ENCODE peak calls at places on chromosomes 16 and 17, in six cellular contexts. E is PC-3; O is CD4-positive, CD25-positive, alpha-beta regulatory T cell; K is GM23338; P is GM12864; Q is CD8-positive, alpha-beta memory T cell. D is an unnamed sample.

GRCh38 chr16:27847030-27847550 is 216.4 kb downstream of the GSG1L start:
- DNase-seq in E (peak), O (no peak), K (no peak), P (no peak), Q (no peak), D (peak)

GRCh38 chr17:19024101-19025078 is 19.8 kb upstream of the FAM83G start:
- DNase-seq in E (peak), O (peak), K (no peak), P (no peak), Q (peak), D (no peak)

GRCh38 chr17:7130626-7131467 is 16.2 kb upstream of the ASGR2 start:
- DNase-seq in E (no peak), O (no peak), K (no peak), P (no peak), Q (no peak), D (no peak)

GRCh38 chr17:5793899-5794298 is 209.6 kb upstream of the NLRP1 start:
- DNase-seq in E (peak), O (no peak), K (peak), P (no peak), Q (no peak), D (peak)

GRCh38 chr16:78985736-78986605 is 614.6 kb downstream of the MAF start:
- DNase-seq in E (no peak), O (no peak), K (no peak), P (no peak), Q (no peak), D (no peak)

GRCh38 chr16:82699711-82700495 is 73.1 kb downstream of the CDH13 start:
- DNase-seq in E (peak), O (no peak), K (no peak), P (no peak), Q (no peak), D (peak)

GRCh38 chr16:29978564-29979270 is 5.0 kb downstream of the TAOK2 start:
- DNase-seq in E (no peak), O (no peak), K (no peak), P (no peak), Q (no peak), D (no peak)

GRCh38 chr17:60333628-60334031 is 58.3 kb downstream of the USP32 start:
- DNase-seq in E (no peak), O (no peak), K (no peak), P (no peak), Q (no peak), D (no peak)

GRCh38 chr16:81522141-81522701 is 77.6 kb downstream of the CMIP start:
- DNase-seq in E (peak), O (peak), K (peak), P (no peak), Q (peak), D (no peak)

GRCh38 chr16:4653981-4654380 is 29.4 kb downstream of the MGRN1 start:
- DNase-seq in E (no peak), O (no peak), K (no peak), P (no peak), Q (no peak), D (no peak)

GRCh38 chr17:57550671-57551315 is 194.3 kb downstream of the CCDC182 start:
- DNase-seq in E (no peak), O (no peak), K (no peak), P (no peak), Q (no peak), D (no peak)

GRCh38 chr17:57548421-57549385 is 196.4 kb downstream of the CCDC182 start:
- DNase-seq in E (no peak), O (no peak), K (no peak), P (no peak), Q (no peak), D (peak)

GRCh38 chr17:57551321-57552079 is 193.6 kb downstream of the CCDC182 start:
- DNase-seq in E (no peak), O (peak), K (no peak), P (peak), Q (no peak), D (no peak)

GRCh38 chr17:57549996-57550395 is 195.1 kb downstream of the CCDC182 start:
- DNase-seq in E (no peak), O (no peak), K (no peak), P (no peak), Q (no peak), D (no peak)

DNA sequence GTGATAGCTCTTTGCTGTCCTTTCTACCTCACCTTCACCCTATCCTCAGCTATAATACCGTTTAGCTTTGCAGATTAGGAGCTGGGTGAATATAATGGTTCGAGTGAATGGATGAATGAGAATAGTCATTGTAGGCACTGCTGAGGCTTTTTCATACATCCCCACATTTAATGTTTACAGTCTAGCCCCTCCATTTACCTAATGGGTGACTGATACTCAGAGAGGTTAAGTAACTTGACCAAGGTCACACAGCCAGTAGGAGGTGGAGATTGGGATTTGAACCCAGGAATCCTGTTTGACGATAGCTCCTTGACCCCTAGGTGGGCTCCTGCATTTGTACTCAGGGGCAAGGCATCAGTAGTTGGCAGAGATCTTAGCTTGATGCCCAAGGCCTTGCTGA is 195.6 kb downstream of the CCDC182 start:
- DNase-seq in E (no peak), O (no peak), K (no peak), P (no peak), Q (no peak), D (no peak)
- H3K4me3 ChIP-seq in E (no peak), O (no peak), K (no peak), P (no peak), Q (no peak), D (no peak)

GRCh38 chr17:48722924-48723554 is at the start of gene PRAC2:
- DNase-seq in E (peak), O (no peak), K (peak), P (no peak), Q (no peak), D (no peak)

GRCh38 chr17:48723555-48724239 is 712 bp downstream of the PRAC2 start:
- DNase-seq in E (peak), O (no peak), K (peak), P (no peak), Q (no peak), D (no peak)

GRCh38 chr17:48720263-48721008 is 1.9 kb downstream of the PRAC1 start:
- DNase-seq in E (peak), O (no peak), K (no peak), P (no peak), Q (no peak), D (no peak)

GRCh38 chr17:48721009-48721402 is 1.3 kb downstream of the PRAC1 start:
- DNase-seq in E (peak), O (no peak), K (no peak), P (no peak), Q (no peak), D (no peak)

GRCh38 chr17:48722201-48722907 is at the start of gene PRAC1:
- DNase-seq in E (peak), O (no peak), K (peak), P (no peak), Q (no peak), D (no peak)
- H3K4me3 ChIP-seq in E (peak), O (no peak), K (peak), P (no peak), Q (no peak), D (no peak)

DNA sequence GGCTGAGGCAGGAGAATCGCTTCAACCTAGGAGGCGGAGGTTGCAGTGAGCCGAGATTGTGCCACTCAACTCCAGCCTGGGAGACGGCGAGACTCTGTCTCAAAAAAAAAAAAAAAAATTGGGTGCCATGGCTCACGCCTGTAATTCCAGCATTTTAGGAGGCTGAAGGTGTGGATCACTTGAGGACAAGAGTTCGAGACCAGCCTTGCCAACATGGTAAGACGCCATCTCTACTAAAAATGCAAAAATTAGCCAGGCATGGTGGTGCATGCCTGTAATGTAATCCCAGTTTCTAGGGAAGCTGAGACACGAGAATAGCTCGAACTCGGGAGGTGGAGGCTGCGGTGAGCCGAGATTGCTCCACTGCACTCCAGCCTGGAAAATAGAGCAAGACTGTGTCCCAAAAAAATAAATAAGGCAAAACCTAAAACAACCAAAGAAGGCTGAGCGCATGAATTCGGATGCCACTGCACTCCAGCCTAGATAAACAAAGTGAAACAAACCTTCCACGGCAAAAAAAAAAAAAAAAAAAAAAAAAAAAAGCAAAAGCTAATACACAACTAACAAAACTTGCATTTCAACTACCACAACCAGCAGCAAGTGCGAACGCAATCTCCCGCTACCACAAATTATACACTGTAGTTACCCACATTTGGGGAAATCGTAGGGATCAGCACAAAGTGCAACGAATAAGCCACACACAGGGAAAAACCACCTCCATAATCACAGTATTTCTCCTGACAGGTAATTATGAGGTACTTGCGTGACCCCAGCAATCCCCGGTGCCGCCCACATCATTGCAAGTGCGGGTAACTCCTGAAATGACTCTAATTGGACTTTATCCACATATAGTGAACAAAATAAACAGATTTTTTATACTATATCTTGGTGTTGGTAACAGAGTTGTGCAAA is 25.6 kb downstream of the TEX14 start:
- DNase-seq in E (no peak), O (no peak), K (no peak), P (no peak), Q (no peak), D (no peak)
- H3K4me3 ChIP-seq in E (peak), O (peak), K (no peak), P (no peak), Q (peak), D (no peak)

GRCh38 chr16:54165174-54165911 is 121.2 kb downstream of the IRX3 start:
- DNase-seq in E (no peak), O (no peak), K (no peak), P (no peak), Q (no peak), D (no peak)
- H3K4me3 ChIP-seq in E (no peak), O (no peak), K (no peak), P (no peak), Q (no peak), D (no peak)

DNA sequence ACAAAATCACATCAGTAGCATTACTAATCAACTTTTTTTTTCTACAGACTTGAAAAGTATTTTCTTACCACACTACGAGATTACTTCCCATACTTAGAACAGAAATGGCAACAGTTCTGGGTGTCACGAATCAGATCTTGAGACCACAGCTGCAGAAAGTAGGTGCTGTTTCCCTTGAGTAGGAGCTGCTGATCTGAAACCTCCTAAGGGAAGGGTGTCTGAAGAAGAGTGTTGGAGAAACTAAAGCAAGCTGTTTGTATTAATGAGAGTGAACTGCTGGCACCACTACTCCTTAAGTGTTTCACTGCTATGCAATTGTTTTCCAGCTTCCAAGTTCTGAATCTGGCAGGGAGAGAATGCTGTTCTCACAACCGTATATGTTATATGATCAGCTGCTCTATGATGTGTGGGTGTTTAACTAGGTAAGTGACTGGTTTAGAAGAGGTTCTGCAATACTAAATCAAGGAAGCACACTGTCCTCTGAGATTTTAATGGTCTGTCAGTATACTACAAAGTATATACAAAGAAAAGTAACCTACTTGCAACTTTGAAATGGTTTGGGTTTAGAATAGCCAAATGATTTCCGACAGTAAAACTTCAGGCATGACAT is 3.3 kb downstream of the ZNF652 start:
- DNase-seq in E (no peak), O (peak), K (no peak), P (peak), Q (no peak), D (no peak)
- H3K4me3 ChIP-seq in E (peak), O (peak), K (no peak), P (no peak), Q (peak), D (no peak)

GRCh38 chr17:77320501-77321256 is 179.9 kb downstream of the SEC14L1 start:
- DNase-seq in E (no peak), O (no peak), K (no peak), P (no peak), Q (peak), D (no peak)

GRCh38 chr17:77323413-77324171 is 182.8 kb downstream of the SEC14L1 start:
- DNase-seq in E (peak), O (no peak), K (no peak), P (no peak), Q (peak), D (peak)

GRCh38 chr17:77322534-77323412 is 182.0 kb downstream of the SEC14L1 start:
- DNase-seq in E (peak), O (no peak), K (no peak), P (no peak), Q (peak), D (peak)

GRCh38 chr17:77324227-77324626 is 183.5 kb downstream of the SEC14L1 start:
- DNase-seq in E (no peak), O (no peak), K (no peak), P (no peak), Q (no peak), D (no peak)

DNA sequence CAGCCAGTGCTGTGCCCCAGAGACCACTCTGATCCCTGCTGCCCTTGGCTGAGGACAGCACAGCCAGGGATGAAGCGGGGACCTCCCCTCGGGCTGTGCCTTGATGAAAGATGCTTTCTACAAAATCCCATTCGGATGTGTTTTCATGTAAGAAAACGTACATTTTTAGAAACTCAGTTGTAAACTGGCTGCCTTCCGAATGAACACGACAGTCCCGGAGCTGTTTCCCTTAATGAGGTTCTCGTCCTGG is 181.4 kb downstream of the SEC14L1 start:
- DNase-seq in E (no peak), O (no peak), K (no peak), P (no peak), Q (no peak), D (no peak)
- H3K4me3 ChIP-seq in E (peak), O (no peak), K (no peak), P (peak), Q (no peak), D (peak)